ENCODE peak calls at places on chromosome 16, in six cellular contexts. X is mucosa of descending colon, B is H1, M is T1000, K is NCI-H524, E is nephron progenitor cell. V is an unnamed sample.

GRCh38 chr16:2244301-2244700 is 7.1 kb downstream of the ECI1 start:
- DNase-seq in X (no peak), B (no peak), M (no peak), K (no peak), E (peak), V (no peak)

GRCh38 chr16:69693916-69694315 is 32.4 kb downstream of the NQO1 start:
- DNase-seq in X (no peak), B (no peak), M (no peak), K (no peak), E (no peak), V (no peak)

GRCh38 chr16:12758031-12758669 is 45.5 kb downstream of the CPPED1 start:
- DNase-seq in X (no peak), B (no peak), M (no peak), K (peak), E (no peak), V (no peak)

GRCh38 chr16:6335072-6335471 is 997.6 kb upstream of the RBFOX1 start:
- DNase-seq in X (peak), B (peak), M (no peak), K (no peak), E (peak), V (no peak)

GRCh38 chr16:66247516-66248089 is 118.9 kb upstream of the CDH5 start:
- DNase-seq in X (peak), B (no peak), M (peak), K (no peak), E (no peak), V (no peak)

GRCh38 chr16:86517033-86517432 is 6.7 kb downstream of the FOXF1 start:
- DNase-seq in X (no peak), B (no peak), M (no peak), K (no peak), E (no peak), V (no peak)

GRCh38 chr16:65044861-65045260 is 77.0 kb downstream of the CDH11 start:
- DNase-seq in X (no peak), B (no peak), M (no peak), K (no peak), E (no peak), V (no peak)

GRCh38 chr16:3026609-3027487 is 3.0 kb downstream of the THOC6 start:
- DNase-seq in X (no peak), B (peak), M (no peak), K (no peak), E (no peak), V (no peak)

GRCh38 chr16:14658063-14658462 is 25.3 kb downstream of the BFAR start:
- DNase-seq in X (peak), B (no peak), M (no peak), K (no peak), E (no peak), V (no peak)

GRCh38 chr16:3152022-3152272 is 17.1 kb downstream of the ZNF213 start:
- DNase-seq in X (no peak), B (no peak), M (no peak), K (no peak), E (no peak), V (no peak)

GRCh38 chr16:74264806-74265205 is 31.8 kb upstream of the PSMD7 start:
- DNase-seq in X (no peak), B (no peak), M (no peak), K (no peak), E (no peak), V (no peak)

GRCh38 chr16:68116256-68116853 is 31.2 kb downstream of the NFATC3 start:
- DNase-seq in X (peak), B (no peak), M (no peak), K (no peak), E (no peak), V (no peak)

GRCh38 chr16:68790130-68790761 is 53.1 kb upstream of the TANGO6 start:
- DNase-seq in X (no peak), B (no peak), M (peak), K (no peak), E (no peak), V (peak)

GRCh38 chr16:1947369-1947670 is 4.3 kb upstream of the MSRB1 start:
- DNase-seq in X (no peak), B (no peak), M (no peak), K (no peak), E (no peak), V (no peak)

GRCh38 chr16:4679854-4680636 is 13.3 kb upstream of the NUDT16L1 start:
- DNase-seq in X (peak), B (no peak), M (peak), K (no peak), E (no peak), V (peak)

GRCh38 chr16:47492428-47493357 is 31.6 kb downstream of the PHKB start:
- DNase-seq in X (peak), B (no peak), M (peak), K (no peak), E (no peak), V (peak)

GRCh38 chr16:85291302-85292148 is 179.3 kb upstream of the CIBAR2 start:
- DNase-seq in X (peak), B (no peak), M (no peak), K (no peak), E (peak), V (peak)

GRCh38 chr16:48914070-48914469 is 304.1 kb upstream of the N4BP1 start:
- DNase-seq in X (no peak), B (no peak), M (no peak), K (no peak), E (no peak), V (no peak)

GRCh38 chr16:88370365-88370764 is 12.4 kb upstream of the ZNF469 start:
- DNase-seq in X (no peak), B (no peak), M (no peak), K (no peak), E (no peak), V (no peak)

GRCh38 chr16:88931373-88931900 is 45.6 kb downstream of the CBFA2T3 start:
- DNase-seq in X (no peak), B (no peak), M (no peak), K (no peak), E (no peak), V (no peak)

GRCh38 chr16:1741553-1742165 is 29.7 kb downstream of the NME3 start:
- DNase-seq in X (no peak), B (no peak), M (no peak), K (no peak), E (no peak), V (no peak)

GRCh38 chr16:31073823-31074072 is 292 bp downstream of the ZNF668 start:
- DNase-seq in X (no peak), B (no peak), M (no peak), K (no peak), E (no peak), V (no peak)

GRCh38 chr16:53991181-53992056 is 287.5 kb downstream of the FTO start:
- DNase-seq in X (no peak), B (no peak), M (no peak), K (no peak), E (peak), V (peak)

GRCh38 chr16:71376465-71377157 is 18.1 kb downstream of the CALB2 start:
- DNase-seq in X (no peak), B (no peak), M (no peak), K (no peak), E (no peak), V (no peak)

GRCh38 chr16:76955629-76956028 is 235.4 kb upstream of the MON1B start:
- DNase-seq in X (no peak), B (no peak), M (no peak), K (no peak), E (no peak), V (no peak)

GRCh38 chr16:23650674-23651073 is 9.4 kb downstream of the DCTN5 start:
- DNase-seq in X (no peak), B (no peak), M (no peak), K (no peak), E (no peak), V (no peak)

GRCh38 chr16:3776316-3776715 is 59.0 kb upstream of the TRAP1 start:
- DNase-seq in X (no peak), B (no peak), M (no peak), K (no peak), E (no peak), V (peak)

V was measured in stomach.